ENCODE peak calls at places on chromosomes 1 and 21, in four cellular contexts. One of them, this sample, is unnamed. For H3K4me1, the result is how much of the 10 kb centered on the place peaks cover.

GRCh38 chr1:172041689-172042088 is 200.4 kb downstream of the DNM3 start:
- DNase-seq in left ventricle myocardium inferior: no peak
- DNase-seq in CD8-positive, alpha-beta T cell: no peak
- DNase-seq in adrenal gland: no peak
- DNase-seq in this sample: no peak

GRCh38 chr1:158458263-158458662 is 3.4 kb upstream of the OR10K1 start:
- DNase-seq in left ventricle myocardium inferior: no peak
- DNase-seq in adrenal gland: no peak
- DNase-seq in CD8-positive, alpha-beta T cell: no peak
- DNase-seq in this sample: no peak

GRCh38 chr1:23118957-23119792 is 49.5 kb downstream of the LUZP1 start:
- DNase-seq in adrenal gland: no peak
- DNase-seq in CD8-positive, alpha-beta T cell: peak
- DNase-seq in left ventricle myocardium inferior: no peak
- DNase-seq in this sample: no peak

GRCh38 chr1:147723691-147724323 is 36.6 kb downstream of the GJA5 start:
- DNase-seq in left ventricle myocardium inferior: peak
- DNase-seq in adrenal gland: peak
- DNase-seq in CD8-positive, alpha-beta T cell: peak
- DNase-seq in this sample: no peak

GRCh38 chr1:174902531-174903099 is 97.1 kb upstream of the CACYBP start:
- DNase-seq in CD8-positive, alpha-beta T cell: no peak
- DNase-seq in adrenal gland: no peak
- DNase-seq in left ventricle myocardium inferior: no peak
- DNase-seq in this sample: no peak

GRCh38 chr1:59831529-59831928 is 16.8 kb downstream of the HOOK1 start:
- DNase-seq in adrenal gland: no peak
- DNase-seq in CD8-positive, alpha-beta T cell: no peak
- DNase-seq in left ventricle myocardium inferior: no peak
- DNase-seq in this sample: no peak

GRCh38 chr1:208132287-208132882 is 111.8 kb downstream of the PLXNA2 start:
- DNase-seq in left ventricle myocardium inferior: peak
- DNase-seq in adrenal gland: peak
- DNase-seq in CD8-positive, alpha-beta T cell: peak
- DNase-seq in this sample: peak

GRCh38 chr1:157966034-157966671 is 27.3 kb upstream of the KIRREL1 start:
- DNase-seq in left ventricle myocardium inferior: no peak
- DNase-seq in CD8-positive, alpha-beta T cell: no peak
- DNase-seq in adrenal gland: no peak
- DNase-seq in this sample: no peak

GRCh38 chr1:243917863-243918565 is 68.0 kb upstream of the AKT3 start:
- DNase-seq in CD8-positive, alpha-beta T cell: no peak
- DNase-seq in adrenal gland: no peak
- DNase-seq in left ventricle myocardium inferior: peak
- DNase-seq in this sample: no peak

GRCh38 chr1:175419684-175420490 is 227.3 kb upstream of the KIAA0040 start:
- DNase-seq in adrenal gland: no peak
- DNase-seq in left ventricle myocardium inferior: no peak
- DNase-seq in CD8-positive, alpha-beta T cell: no peak
- DNase-seq in this sample: no peak

GRCh38 chr1:3404801-3405200 is 49.7 kb upstream of the ARHGEF16 start:
- DNase-seq in adrenal gland: no peak
- DNase-seq in left ventricle myocardium inferior: no peak
- DNase-seq in CD8-positive, alpha-beta T cell: no peak
- DNase-seq in this sample: no peak

GRCh38 chr1:169368406-169368769 is 393 bp downstream of the BLZF1 start:
- DNase-seq in CD8-positive, alpha-beta T cell: peak
- DNase-seq in adrenal gland: peak
- DNase-seq in left ventricle myocardium inferior: no peak
- DNase-seq in this sample: no peak

GRCh38 chr1:40855513-40855912 is 6.7 kb downstream of the CITED4 start:
- DNase-seq in adrenal gland: no peak
- DNase-seq in CD8-positive, alpha-beta T cell: no peak
- DNase-seq in left ventricle myocardium inferior: no peak
- DNase-seq in this sample: no peak

GRCh38 chr1:71464016-71464415 is 383.2 kb upstream of the ZRANB2 start:
- DNase-seq in left ventricle myocardium inferior: no peak
- DNase-seq in CD8-positive, alpha-beta T cell: no peak
- DNase-seq in adrenal gland: no peak
- DNase-seq in this sample: no peak

DNA sequence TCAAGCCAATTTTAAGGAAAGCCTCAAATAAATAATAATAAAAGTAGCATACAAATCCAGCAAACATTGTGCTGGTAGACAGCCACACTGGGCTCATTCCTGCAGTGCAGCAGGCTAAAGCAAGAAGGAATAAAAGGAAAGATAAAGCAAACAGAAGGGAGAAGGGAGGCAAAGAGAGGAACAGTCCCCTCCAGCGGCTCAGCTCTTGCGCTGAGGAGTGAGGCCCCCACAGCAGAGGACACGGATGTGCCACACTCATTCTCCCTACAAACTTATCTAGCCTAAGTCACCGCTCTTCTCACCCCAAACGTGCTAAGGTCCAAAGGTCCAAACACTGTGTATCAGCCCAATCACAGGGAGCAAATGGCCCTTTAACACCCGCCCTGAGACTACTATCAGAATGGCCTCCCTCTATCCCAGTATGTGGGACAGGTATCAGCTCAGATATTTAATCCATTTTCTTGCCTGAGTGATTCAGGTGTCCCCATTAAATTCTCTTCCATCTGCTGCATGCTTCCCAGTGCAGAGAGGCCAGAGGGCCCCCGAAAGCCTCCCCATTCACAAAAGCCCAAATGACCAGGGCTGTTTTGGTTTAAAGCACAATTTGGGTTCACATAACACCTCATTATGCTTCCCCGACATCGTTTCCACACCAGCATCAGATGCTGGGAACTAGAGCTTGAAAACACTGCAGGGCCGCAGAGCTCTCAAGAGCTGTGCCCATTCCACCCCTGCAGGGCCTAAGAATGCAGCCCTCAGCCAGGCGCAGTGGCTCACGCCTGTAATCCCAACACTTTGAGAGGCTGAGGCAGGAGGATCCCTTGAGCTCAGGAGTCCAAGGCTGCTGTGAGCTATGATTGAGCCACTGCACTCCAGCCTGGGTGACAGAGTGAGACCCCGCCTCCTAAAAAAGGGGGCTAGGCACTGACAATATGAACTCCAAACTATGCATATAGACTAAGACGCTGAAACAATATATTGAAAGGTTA is 17.8 kb downstream of the CAPZB start:
- DNase-seq in adrenal gland: no peak
- DNase-seq in left ventricle myocardium inferior: no peak
- DNase-seq in CD8-positive, alpha-beta T cell: no peak
- DNase-seq in this sample: no peak
- H3K4me1 ChIP-seq in adrenal gland: half or more
- H3K4me1 ChIP-seq in left ventricle myocardium inferior: half or more
- H3K4me1 ChIP-seq in CD8-positive, alpha-beta T cell: half or more
- H3K4me1 ChIP-seq in this sample: half or more

GRCh38 chr1:24825174-24825573 is 79.9 kb downstream of the CLIC4 start:
- DNase-seq in CD8-positive, alpha-beta T cell: no peak
- DNase-seq in left ventricle myocardium inferior: no peak
- DNase-seq in adrenal gland: no peak
- DNase-seq in this sample: no peak

GRCh38 chr1:24826510-24826909 is 81.3 kb downstream of the CLIC4 start:
- DNase-seq in CD8-positive, alpha-beta T cell: no peak
- DNase-seq in adrenal gland: no peak
- DNase-seq in left ventricle myocardium inferior: no peak
- DNase-seq in this sample: no peak

GRCh38 chr1:24828887-24829192 is 83.6 kb downstream of the CLIC4 start:
- DNase-seq in CD8-positive, alpha-beta T cell: no peak
- DNase-seq in adrenal gland: no peak
- DNase-seq in left ventricle myocardium inferior: no peak
- DNase-seq in this sample: no peak

GRCh38 chr1:24828183-24828886 is 83.1 kb downstream of the CLIC4 start:
- DNase-seq in left ventricle myocardium inferior: no peak
- DNase-seq in adrenal gland: no peak
- DNase-seq in CD8-positive, alpha-beta T cell: no peak
- DNase-seq in this sample: no peak

GRCh38 chr1:24827737-24828136 is 82.5 kb downstream of the CLIC4 start:
- DNase-seq in CD8-positive, alpha-beta T cell: no peak
- DNase-seq in left ventricle myocardium inferior: no peak
- DNase-seq in adrenal gland: no peak
- DNase-seq in this sample: no peak
- H3K4me1 ChIP-seq in CD8-positive, alpha-beta T cell: under half
- H3K4me1 ChIP-seq in left ventricle myocardium inferior: half or more
- H3K4me1 ChIP-seq in adrenal gland: half or more
- H3K4me1 ChIP-seq in this sample: under half

DNA sequence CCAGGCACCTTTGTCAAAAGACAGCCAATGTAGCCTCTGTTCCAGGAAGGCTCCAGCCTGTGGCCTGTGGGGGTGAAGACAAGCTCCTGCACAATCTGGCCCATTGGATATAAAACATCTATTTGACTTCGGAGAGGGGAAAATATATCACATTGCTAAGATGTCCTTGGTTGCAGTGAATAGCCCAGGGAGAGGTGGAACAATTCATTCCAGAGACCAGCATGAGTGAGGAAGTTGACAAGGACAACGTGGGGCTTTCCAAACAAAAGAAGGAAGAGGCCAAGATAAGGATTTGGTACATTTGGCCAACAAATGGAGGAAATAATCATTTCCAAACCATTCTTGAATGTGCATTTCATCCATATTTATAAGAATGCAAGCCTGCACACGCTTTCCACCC is 187.0 kb downstream of the ETS2 start:
- DNase-seq in CD8-positive, alpha-beta T cell: no peak
- DNase-seq in adrenal gland: no peak
- DNase-seq in left ventricle myocardium inferior: no peak
- DNase-seq in this sample: no peak
- H3K4me1 ChIP-seq in CD8-positive, alpha-beta T cell: under half
- H3K4me1 ChIP-seq in adrenal gland: under half
- H3K4me1 ChIP-seq in left ventricle myocardium inferior: half or more
- H3K4me1 ChIP-seq in this sample: under half

DNA sequence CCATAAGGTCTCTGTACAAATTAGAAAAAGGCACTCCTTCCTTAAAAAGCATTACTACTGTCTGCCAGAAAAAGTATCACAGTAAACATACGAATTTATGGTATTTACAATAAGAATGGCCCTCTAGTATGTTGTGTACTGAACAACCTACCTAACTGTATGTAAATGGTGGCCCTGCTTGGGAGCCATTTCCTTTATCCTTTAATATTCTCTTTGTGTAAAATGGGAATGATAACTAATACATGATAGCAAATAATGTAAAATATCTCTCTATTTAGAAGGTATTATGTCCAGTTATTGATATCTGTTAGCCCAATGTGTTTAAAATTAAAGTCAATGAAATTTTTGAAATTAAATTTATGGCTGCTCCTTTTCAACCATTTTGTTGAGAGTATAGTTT is 5.2 kb downstream of the DR1 start:
- DNase-seq in left ventricle myocardium inferior: no peak
- DNase-seq in CD8-positive, alpha-beta T cell: no peak
- DNase-seq in adrenal gland: no peak
- DNase-seq in this sample: no peak
- H3K4me1 ChIP-seq in left ventricle myocardium inferior: half or more
- H3K4me1 ChIP-seq in CD8-positive, alpha-beta T cell: under half
- H3K4me1 ChIP-seq in adrenal gland: half or more
- H3K4me1 ChIP-seq in this sample: under half

DNA sequence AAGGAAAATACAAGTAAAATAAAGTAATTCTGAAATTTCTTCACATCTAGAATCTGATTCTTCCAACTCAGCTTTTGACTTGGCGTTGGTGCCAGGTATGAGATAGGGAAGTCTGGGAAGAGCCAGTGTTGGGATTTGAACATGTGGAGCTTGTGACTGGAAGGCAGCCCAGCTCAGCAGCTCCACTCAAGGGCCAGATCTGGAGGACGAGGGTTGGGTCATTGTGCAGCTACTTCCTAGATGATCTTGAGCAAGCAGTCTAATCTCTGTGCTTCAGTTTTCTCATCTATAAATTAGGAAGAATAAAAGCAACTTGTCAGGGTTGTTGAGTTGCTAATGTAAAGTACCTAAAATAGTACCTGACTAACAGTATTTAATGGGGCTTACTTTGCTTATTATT is 5.0 kb downstream of the ADARB1 start:
- DNase-seq in CD8-positive, alpha-beta T cell: no peak
- DNase-seq in adrenal gland: no peak
- DNase-seq in left ventricle myocardium inferior: no peak
- DNase-seq in this sample: no peak
- H3K4me1 ChIP-seq in CD8-positive, alpha-beta T cell: half or more
- H3K4me1 ChIP-seq in adrenal gland: under half
- H3K4me1 ChIP-seq in left ventricle myocardium inferior: half or more
- H3K4me1 ChIP-seq in this sample: under half

DNA sequence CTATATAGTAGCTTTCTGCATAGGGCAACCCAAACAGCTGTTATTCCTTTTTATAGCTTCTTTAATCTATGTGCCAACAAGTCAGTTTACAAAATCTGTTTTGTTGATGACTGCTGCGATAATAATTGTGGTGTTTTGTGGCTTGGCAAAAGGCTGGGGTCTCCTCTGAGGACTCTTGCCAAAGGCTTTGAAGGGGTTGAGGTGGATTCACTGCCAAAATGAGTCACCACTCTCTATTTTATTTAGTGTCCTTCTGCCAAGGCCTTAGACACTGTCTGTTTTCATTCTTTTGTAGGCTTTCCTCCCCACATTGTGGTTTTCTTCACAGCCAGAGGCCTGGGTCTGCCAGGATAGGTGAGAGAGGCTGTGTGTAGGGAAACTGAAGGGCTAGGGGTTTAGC is 161.8 kb downstream of the NFIA start:
- DNase-seq in CD8-positive, alpha-beta T cell: no peak
- DNase-seq in adrenal gland: no peak
- DNase-seq in left ventricle myocardium inferior: no peak
- DNase-seq in this sample: peak
- H3K4me1 ChIP-seq in CD8-positive, alpha-beta T cell: under half
- H3K4me1 ChIP-seq in adrenal gland: under half
- H3K4me1 ChIP-seq in left ventricle myocardium inferior: half or more
- H3K4me1 ChIP-seq in this sample: half or more

GRCh38 chr1:224213438-224214119 is 30.5 kb downstream of the DEGS1 start:
- DNase-seq in adrenal gland: no peak
- DNase-seq in CD8-positive, alpha-beta T cell: no peak
- DNase-seq in left ventricle myocardium inferior: no peak
- DNase-seq in this sample: no peak

GRCh38 chr1:224217655-224218615 is 34.9 kb downstream of the DEGS1 start:
- DNase-seq in CD8-positive, alpha-beta T cell: no peak
- DNase-seq in adrenal gland: no peak
- DNase-seq in left ventricle myocardium inferior: no peak
- DNase-seq in this sample: no peak

GRCh38 chr1:224216380-224216779 is 33.3 kb downstream of the DEGS1 start:
- DNase-seq in adrenal gland: no peak
- DNase-seq in CD8-positive, alpha-beta T cell: no peak
- DNase-seq in left ventricle myocardium inferior: no peak
- DNase-seq in this sample: no peak

GRCh38 chr1:224211262-224211962 is 28.4 kb downstream of the DEGS1 start:
- DNase-seq in CD8-positive, alpha-beta T cell: no peak
- DNase-seq in adrenal gland: no peak
- DNase-seq in left ventricle myocardium inferior: no peak
- DNase-seq in this sample: no peak

GRCh38 chr1:224212618-224213037 is 29.6 kb downstream of the DEGS1 start:
- DNase-seq in left ventricle myocardium inferior: no peak
- DNase-seq in adrenal gland: no peak
- DNase-seq in CD8-positive, alpha-beta T cell: no peak
- DNase-seq in this sample: no peak
- H3K4me1 ChIP-seq in left ventricle myocardium inferior: under half
- H3K4me1 ChIP-seq in adrenal gland: under half
- H3K4me1 ChIP-seq in CD8-positive, alpha-beta T cell: under half
- H3K4me1 ChIP-seq in this sample: under half

This sample was measured in gastrocnemius medialis.